ENCODE peak calls at places on chromosomes 5 and 9, in four cellular contexts. E, A, R and U are unnamed samples.

GRCh38 chr5:107289030-107289714 is 381.6 kb downstream of the EFNA5 start:
- DNase-seq in E (peak), A (no peak), R (no peak), U (no peak)

GRCh38 chr9:89234636-89235035 is 56.0 kb upstream of the SHC3 start:
- DNase-seq in E (peak), A (no peak), R (peak), U (peak)

GRCh38 chr9:2620876-2621677 is 510 bp upstream of the VLDLR start:
- DNase-seq in E (peak), A (peak), R (peak), U (peak)

GRCh38 chr5:126982195-126982594 is 48.2 kb downstream of the MARCHF3 start:
- DNase-seq in E (no peak), A (no peak), R (no peak), U (no peak)

GRCh38 chr9:17614929-17615328 is 36.1 kb downstream of the SH3GL2 start:
- DNase-seq in E (no peak), A (no peak), R (no peak), U (no peak)

GRCh38 chr9:124042168-124042775 is 30.7 kb downstream of the LHX2 start:
- DNase-seq in E (no peak), A (no peak), R (no peak), U (no peak)

GRCh38 chr5:27598576-27598975 is 560.2 kb upstream of the CDH9 start:
- DNase-seq in E (no peak), A (no peak), R (no peak), U (no peak)

GRCh38 chr5:128213833-128214232 is 130.3 kb downstream of the SLC12A2 start:
- DNase-seq in E (no peak), A (no peak), R (no peak), U (no peak)

GRCh38 chr5:73485715-73486114 is 12.5 kb upstream of the BTF3 start:
- DNase-seq in E (no peak), A (no peak), R (no peak), U (no peak)

GRCh38 chr5:150410524-150411244 is 2.0 kb downstream of the CD74 start:
- DNase-seq in E (peak), A (peak), R (peak), U (peak)

GRCh38 chr9:100589582-100589981 is 11.7 kb downstream of the CAVIN4 start:
- DNase-seq in E (no peak), A (no peak), R (no peak), U (no peak)

GRCh38 chr5:176405656-176406435 is 10.5 kb downstream of the CLTB start:
- DNase-seq in E (no peak), A (no peak), R (peak), U (no peak)

GRCh38 chr5:16806691-16807433 is 129.2 kb downstream of the MYO10 start:
- DNase-seq in E (no peak), A (no peak), R (no peak), U (no peak)

GRCh38 chr5:127645300-127645726 is 3.6 kb upstream of the CTXN3 start:
- DNase-seq in E (no peak), A (no peak), R (no peak), U (no peak)

GRCh38 chr5:127410906-127411780 is 106.3 kb upstream of the PRRC1 start:
- DNase-seq in E (no peak), A (no peak), R (no peak), U (peak)

GRCh38 chr9:35920004-35920658 is 10.8 kb downstream of the SPAAR start:
- DNase-seq in E (no peak), A (no peak), R (no peak), U (no peak)

DNA sequence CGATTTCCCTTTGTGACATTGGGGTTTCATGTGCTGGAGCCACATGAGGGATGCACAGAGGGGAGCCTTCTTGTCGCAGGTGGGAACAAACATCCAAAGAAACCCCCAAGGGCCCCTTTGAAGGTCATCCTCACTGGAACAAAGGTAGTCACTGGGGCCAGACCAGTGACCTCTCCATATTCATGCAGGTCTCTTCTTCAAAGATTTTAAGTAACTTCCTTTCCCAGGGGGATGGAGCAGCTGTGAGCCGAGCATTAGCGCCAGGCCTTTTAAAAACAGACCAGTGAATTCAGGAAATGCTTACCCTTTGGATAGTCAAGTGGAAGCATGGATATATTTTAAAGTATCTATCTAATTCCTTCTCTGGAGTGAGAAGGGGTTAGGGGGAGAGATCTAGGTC is 33.0 kb downstream of the DAPK1 start:
- DNase-seq in E (no peak), A (no peak), R (peak), U (no peak)
- H3K27ac ChIP-seq in E (no peak), A (no peak), R (no peak), U (no peak)

DNA sequence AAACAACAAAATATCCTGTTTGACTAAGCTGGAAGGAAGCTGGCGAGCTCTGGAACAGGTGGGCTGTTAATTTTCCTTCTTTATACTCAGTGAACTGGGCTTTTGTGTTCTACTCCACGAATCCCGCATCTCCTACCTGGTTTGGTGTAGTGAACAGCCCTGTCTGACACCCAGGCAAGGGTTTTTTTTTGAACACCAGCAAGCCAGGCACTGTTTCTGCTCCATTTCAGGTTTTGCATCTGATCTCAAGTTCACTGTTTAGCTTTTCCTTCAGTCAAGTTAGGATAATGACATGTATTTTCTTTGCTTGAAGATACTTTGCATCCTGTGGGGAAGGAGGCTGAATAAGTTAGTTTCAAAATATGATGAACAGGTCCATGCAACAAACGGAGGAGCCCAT is 204.5 kb downstream of the SEMA6A start:
- DNase-seq in E (no peak), A (no peak), R (no peak), U (no peak)
- H3K27ac ChIP-seq in E (no peak), A (no peak), R (no peak), U (no peak)

GRCh38 chr9:121192518-121192917 is 9.2 kb downstream of the RAB14 start:
- DNase-seq in E (no peak), A (no peak), R (no peak), U (no peak)
- H3K27ac ChIP-seq in E (peak), A (no peak), R (no peak), U (no peak)

GRCh38 chr9:68708089-68708488 is 3.0 kb downstream of the PIP5K1B start:
- DNase-seq in E (no peak), A (no peak), R (no peak), U (no peak)

GRCh38 chr9:68706579-68707201 is 1.6 kb downstream of the PIP5K1B start:
- DNase-seq in E (peak), A (no peak), R (no peak), U (peak)

GRCh38 chr9:68704498-68704803 is 589 bp upstream of the PIP5K1B start:
- DNase-seq in E (no peak), A (no peak), R (no peak), U (no peak)

GRCh38 chr9:68704804-68705635 is at the start of gene PIP5K1B:
- DNase-seq in E (peak), A (peak), R (peak), U (peak)

DNA sequence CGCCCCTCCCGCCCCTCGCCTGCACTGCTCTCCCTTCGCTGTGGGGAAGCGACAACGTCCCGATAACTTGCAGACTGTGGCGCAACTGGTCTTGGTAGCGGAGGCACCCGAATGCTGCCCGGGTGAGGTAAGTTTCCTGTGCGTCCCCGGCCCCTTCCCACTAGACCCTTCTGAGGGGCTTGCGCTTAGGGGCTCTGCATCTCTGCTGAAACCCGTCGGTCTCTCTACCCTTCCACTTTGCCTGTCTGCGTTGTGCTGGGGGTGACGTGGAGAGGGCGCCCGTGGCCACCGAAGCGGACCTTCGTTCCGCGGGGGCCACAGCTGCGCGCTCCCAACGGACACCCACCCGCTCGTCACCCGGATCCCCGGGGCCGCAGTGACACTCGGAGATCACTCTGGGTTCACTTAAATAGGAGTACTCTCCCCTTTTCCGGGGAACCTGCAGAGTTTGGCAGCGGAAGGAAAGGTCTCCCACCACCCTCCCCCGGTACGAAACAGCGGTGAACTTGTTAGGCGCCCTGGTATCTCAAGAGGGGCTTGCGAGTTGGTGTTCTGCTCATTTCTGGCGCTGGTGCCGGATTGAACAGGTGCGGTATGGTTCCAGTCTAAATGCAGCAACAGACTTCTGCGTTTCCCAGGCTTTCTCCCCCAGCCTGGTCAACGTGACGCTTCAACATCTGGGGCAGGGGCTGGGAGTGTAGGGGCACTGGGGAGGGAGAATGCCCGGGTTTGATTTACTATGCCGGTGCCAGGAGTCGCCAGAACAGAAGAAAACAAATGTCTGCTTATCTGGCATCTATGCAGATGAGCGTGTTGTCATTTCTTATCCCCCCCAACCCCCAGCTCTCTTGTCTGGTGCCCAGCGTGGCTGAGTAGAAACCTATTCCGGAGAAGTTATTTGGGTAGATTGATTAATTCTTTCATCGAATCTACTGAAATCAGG is 867 bp downstream of the PIP5K1B start:
- DNase-seq in E (peak), A (peak), R (peak), U (no peak)
- H3K27ac ChIP-seq in E (no peak), A (peak), R (no peak), U (peak)

GRCh38 chr9:82922686-82923085 is 140.3 kb downstream of the RASEF start:
- DNase-seq in E (no peak), A (no peak), R (no peak), U (no peak)
- H3K27ac ChIP-seq in E (no peak), A (no peak), R (no peak), U (no peak)

GRCh38 chr9:137263506-137263905 is 8.4 kb downstream of the NELFB start:
- DNase-seq in E (no peak), A (no peak), R (no peak), U (no peak)

GRCh38 chr9:137266162-137266527 is 11.0 kb downstream of the NELFB start:
- DNase-seq in E (no peak), A (no peak), R (no peak), U (no peak)

GRCh38 chr9:137264067-137264466 is 8.9 kb downstream of the NELFB start:
- DNase-seq in E (no peak), A (no peak), R (no peak), U (no peak)

GRCh38 chr9:137265496-137266161 is 10.5 kb downstream of the NELFB start:
- DNase-seq in E (no peak), A (no peak), R (no peak), U (no peak)

DNA sequence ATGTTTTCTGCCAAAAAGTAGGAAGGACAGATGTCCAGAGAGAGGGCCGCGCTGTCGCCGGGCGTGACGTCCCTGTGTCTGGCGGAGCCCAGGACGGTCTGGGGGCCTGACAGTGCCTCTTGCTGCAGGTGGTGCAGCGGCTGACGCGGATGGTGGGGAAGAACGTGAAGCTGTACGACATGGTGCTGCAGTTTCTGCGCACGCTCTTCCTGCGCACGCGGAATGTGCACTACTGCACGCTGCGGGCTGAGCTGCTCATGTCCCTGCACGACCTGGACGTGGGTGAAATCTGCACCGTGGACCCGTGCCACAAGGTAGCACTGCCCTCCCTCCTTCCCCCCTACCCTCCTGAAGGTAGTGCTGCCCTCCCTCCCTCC is 7.8 kb downstream of the NELFB start:
- DNase-seq in E (no peak), A (no peak), R (no peak), U (no peak)
- H3K27ac ChIP-seq in E (no peak), A (no peak), R (no peak), U (no peak)

GRCh38 chr5:112418412-112419049 is 546 bp downstream of the EPB41L4A start:
- DNase-seq in E (no peak), A (no peak), R (peak), U (no peak)
- H3K27ac ChIP-seq in E (no peak), A (no peak), R (no peak), U (peak)